ENCODE peak calls at places on chromosomes 3 and 15, in seven cellular contexts. N is HCEC 1CT, T is GF-D8, U is LoVo, D is ACHN, S is fibroblast of mammary gland, Y is H54. O is an unnamed sample.

GRCh38 chr15:39942101-39942752 is 8.3 kb downstream of the EIF2AK4 start:
- DNase-seq in N (peak; percentile 72), T (no peak), U (no peak), D (no peak), S (peak; percentile 79), Y (no peak), O (no peak)

GRCh38 chr3:184180165-184180564 is 5.5 kb downstream of the AP2M1 start:
- DNase-seq in N (peak; percentile 63), T (no peak), U (no peak), D (no peak), S (peak; percentile 72), Y (peak; percentile 84), O (no peak)

GRCh38 chr3:135851201-135852061 is 114.1 kb upstream of the PPP2R3A start:
- DNase-seq in N (peak; percentile 47), T (no peak), U (no peak), D (no peak), S (peak; percentile 41), Y (no peak), O (no peak)

GRCh38 chr3:49124991-49125670 is 4.5 kb upstream of the USP19 start:
- DNase-seq in N (no peak), T (no peak), U (no peak), D (no peak), S (peak; percentile 26), Y (no peak), O (no peak)

GRCh38 chr3:53068176-53068575 is 22.3 kb upstream of the SFMBT1 start:
- DNase-seq in N (no peak), T (no peak), U (no peak), D (no peak), S (no peak), Y (no peak), O (no peak)

GRCh38 chr3:27756877-27757276 is 34.8 kb upstream of the EOMES start:
- DNase-seq in N (peak; percentile 7), T (no peak), U (no peak), D (no peak), S (peak; percentile 10), Y (no peak), O (no peak)

GRCh38 chr3:189233225-189233858 is 61.6 kb downstream of the TPRG1 start:
- DNase-seq in N (peak; percentile 56), T (no peak), U (peak; percentile 65), D (peak; percentile 42), S (peak; percentile 79), Y (peak; percentile 54), O (peak; percentile 84)

GRCh38 chr3:39144748-39145380 is 8.5 kb downstream of the CSRNP1 start:
- DNase-seq in N (no peak), T (no peak), U (no peak), D (no peak), S (no peak), Y (no peak), O (no peak)

GRCh38 chr15:27990411-27991338 is 108.4 kb downstream of the OCA2 start:
- DNase-seq in N (no peak), T (no peak), U (no peak), D (no peak), S (no peak), Y (no peak), O (no peak)

GRCh38 chr3:183503738-183504137 is 51.8 kb downstream of the KLHL6 start:
- DNase-seq in N (no peak), T (no peak), U (no peak), D (no peak), S (no peak), Y (no peak), O (no peak)

GRCh38 chr3:33790091-33790490 is 8.3 kb upstream of the PDCD6IP start:
- DNase-seq in N (no peak), T (no peak), U (no peak), D (no peak), S (no peak), Y (no peak), O (no peak)

GRCh38 chr3:1275495-1275894 is 182.7 kb downstream of the CNTN6 start:
- DNase-seq in N (no peak), T (no peak), U (no peak), D (peak; percentile 37), S (peak; percentile 18), Y (no peak), O (peak; percentile 7)

GRCh38 chr3:58540176-58540863 is 3.3 kb upstream of the ACOX2 start:
- DNase-seq in N (no peak), T (no peak), U (no peak), D (no peak), S (no peak), Y (no peak), O (no peak)

GRCh38 chr3:42213417-42213816 is 52.6 kb downstream of the CCK start:
- DNase-seq in N (no peak), T (no peak), U (no peak), D (no peak), S (no peak), Y (no peak), O (no peak)

GRCh38 chr3:158642474-158643210 is 1.7 kb upstream of the GFM1 start:
- DNase-seq in N (no peak), T (no peak), U (no peak), D (no peak), S (peak; percentile 5), Y (no peak), O (no peak)